ENCODE peak calls at places on chromosomes 2 and 18, in four cellular contexts. One of them, this sample, is unnamed.
A peak's percentile ranks its signal among the peaks of the same experiment; 100 is the strongest.

GRCh38 chr2:197134206-197134605 is 176.4 kb downstream of the ANKRD44 start:
- DNase-seq in cardiac fibroblast: no peak
- DNase-seq in IMR-90: peak; percentile 64
- DNase-seq in amniotic epithelial cell: no peak
- DNase-seq in this sample: no peak

GRCh38 chr2:8368463-8368862 is 313.4 kb upstream of the ID2 start:
- DNase-seq in cardiac fibroblast: no peak
- DNase-seq in IMR-90: no peak
- DNase-seq in amniotic epithelial cell: no peak
- DNase-seq in this sample: no peak

GRCh38 chr2:44722002-44722625 is 219.4 kb upstream of the SIX3 start:
- DNase-seq in cardiac fibroblast: no peak
- DNase-seq in IMR-90: no peak
- DNase-seq in amniotic epithelial cell: no peak
- DNase-seq in this sample: peak; percentile 12

GRCh38 chr2:26780203-26780760 is 5.6 kb upstream of the CENPA start:
- DNase-seq in cardiac fibroblast: no peak
- DNase-seq in IMR-90: no peak
- DNase-seq in amniotic epithelial cell: no peak
- DNase-seq in this sample: no peak

GRCh38 chr18:63141777-63142176 is 177.8 kb downstream of the BCL2 start:
- DNase-seq in cardiac fibroblast: no peak
- DNase-seq in IMR-90: no peak
- DNase-seq in amniotic epithelial cell: no peak
- DNase-seq in this sample: no peak

GRCh38 chr2:241003830-241004564 is 5.6 kb downstream of the SNED1 start:
- DNase-seq in cardiac fibroblast: no peak
- DNase-seq in IMR-90: no peak
- DNase-seq in amniotic epithelial cell: no peak
- DNase-seq in this sample: no peak

GRCh38 chr2:26693287-26693849 is 846 bp downstream of the KCNK3 start:
- DNase-seq in cardiac fibroblast: no peak
- DNase-seq in IMR-90: no peak
- DNase-seq in amniotic epithelial cell: no peak
- DNase-seq in this sample: no peak

GRCh38 chr2:184611221-184612085 is 13.1 kb downstream of the ZNF804A start:
- DNase-seq in cardiac fibroblast: peak; percentile 32
- DNase-seq in IMR-90: peak; percentile 48
- DNase-seq in amniotic epithelial cell: peak; percentile 56
- DNase-seq in this sample: peak; percentile 6

GRCh38 chr2:15031745-15032240 is 399.3 kb downstream of the LRATD1 start:
- DNase-seq in cardiac fibroblast: no peak
- DNase-seq in IMR-90: no peak
- DNase-seq in amniotic epithelial cell: no peak
- DNase-seq in this sample: no peak

GRCh38 chr2:6917071-6917760 is at the start of gene RNF144A:
- DNase-seq in cardiac fibroblast: peak; percentile 67
- DNase-seq in IMR-90: peak; percentile 12
- DNase-seq in amniotic epithelial cell: peak; percentile 40
- DNase-seq in this sample: no peak

GRCh38 chr2:150644298-150645067 is 157.0 kb upstream of the RND3 start:
- DNase-seq in cardiac fibroblast: peak; percentile 65
- DNase-seq in IMR-90: peak; percentile 85
- DNase-seq in amniotic epithelial cell: peak; percentile 77
- DNase-seq in this sample: peak; percentile 94

GRCh38 chr2:227903395-227903794 is 32.0 kb downstream of the DAW1 start:
- DNase-seq in cardiac fibroblast: no peak
- DNase-seq in IMR-90: no peak
- DNase-seq in amniotic epithelial cell: no peak
- DNase-seq in this sample: no peak

GRCh38 chr18:39173022-39173421 is 1607.4 kb upstream of the CELF4 start:
- DNase-seq in cardiac fibroblast: no peak
- DNase-seq in IMR-90: no peak
- DNase-seq in amniotic epithelial cell: no peak
- DNase-seq in this sample: peak; percentile 21

GRCh38 chr2:136527560-136527959 is 237.8 kb upstream of the THSD7B start:
- DNase-seq in cardiac fibroblast: peak; percentile 0
- DNase-seq in IMR-90: no peak
- DNase-seq in amniotic epithelial cell: peak; percentile 0
- DNase-seq in this sample: no peak

GRCh38 chr2:6846967-6847695 is 18.6 kb downstream of the CMPK2 start:
- DNase-seq in cardiac fibroblast: no peak
- DNase-seq in IMR-90: no peak
- DNase-seq in amniotic epithelial cell: no peak
- DNase-seq in this sample: no peak

GRCh38 chr18:75070625-75071483 is 138.1 kb downstream of the PTGR3 start:
- DNase-seq in cardiac fibroblast: peak; percentile 59
- DNase-seq in IMR-90: peak; percentile 90
- DNase-seq in amniotic epithelial cell: peak; percentile 57
- DNase-seq in this sample: peak; percentile 79

GRCh38 chr2:216648105-216648504 is 14.9 kb downstream of the IGFBP2 start:
- DNase-seq in cardiac fibroblast: peak; percentile 24
- DNase-seq in IMR-90: peak; percentile 68
- DNase-seq in amniotic epithelial cell: peak; percentile 37
- DNase-seq in this sample: no peak

GRCh38 chr2:88545118-88545517 is 82.1 kb downstream of the EIF2AK3 start:
- DNase-seq in cardiac fibroblast: peak; percentile 28
- DNase-seq in IMR-90: peak; percentile 38
- DNase-seq in amniotic epithelial cell: peak; percentile 36
- DNase-seq in this sample: peak; percentile 40

GRCh38 chr2:46813680-46814079 is 101.9 kb downstream of the MCFD2 start:
- DNase-seq in cardiac fibroblast: no peak
- DNase-seq in IMR-90: no peak
- DNase-seq in amniotic epithelial cell: no peak
- DNase-seq in this sample: no peak